ENCODE peak calls at places on chromosomes 7 and 10, in six cellular contexts. P is globus pallidus, R is fibroblast of gingiva, G is HCEC 1CT, T is mesenchymal stem cell, J is WERI-Rb-1. A is an unnamed sample.

GRCh38 chr10:65501259-65501658 is 1424.6 kb upstream of the LRRTM3 start:
- DNase-seq in P (no peak), R (no peak), G (no peak), T (no peak), J (no peak), A (no peak)

GRCh38 chr10:84291389-84291788 is 37.0 kb upstream of the CCSER2 start:
- DNase-seq in P (no peak), R (peak; percentile 35), G (peak; percentile 39), T (peak; percentile 80), J (no peak), A (no peak)

GRCh38 chr7:151565541-151565940 is 45.8 kb upstream of the RHEB start:
- DNase-seq in P (no peak), R (no peak), G (peak; percentile 45), T (peak; percentile 58), J (no peak), A (no peak)

GRCh38 chr10:35875281-35875680 is 233.2 kb upstream of the FZD8 start:
- DNase-seq in P (no peak), R (no peak), G (peak; percentile 13), T (peak; percentile 95), J (no peak), A (no peak)

GRCh38 chr7:2008936-2009540 is 223.7 kb downstream of the MAD1L1 start:
- DNase-seq in P (no peak), R (no peak), G (no peak), T (no peak), J (no peak), A (peak; percentile 15)

GRCh38 chr10:80530251-80530650 is 7.5 kb upstream of the SH2D4B start:
- DNase-seq in P (peak; percentile 59), R (peak; percentile 22), G (no peak), T (peak; percentile 47), J (no peak), A (no peak)

GRCh38 chr10:108523016-108523415 is 1358.5 kb upstream of the SORCS1 start:
- DNase-seq in P (no peak), R (no peak), G (no peak), T (no peak), J (no peak), A (no peak)

GRCh38 chr7:138499340-138499739 is 39.3 kb downstream of the TRIM24 start:
- DNase-seq in P (no peak), R (no peak), G (no peak), T (no peak), J (peak; percentile 55), A (peak; percentile 56)

GRCh38 chr7:130909161-130909836 is 175.3 kb upstream of the KLF14 start:
- DNase-seq in P (no peak), R (no peak), G (peak; percentile 48), T (no peak), J (no peak), A (no peak)

GRCh38 chr7:36128448-36129047 is 24.5 kb upstream of the EEPD1 start:
- DNase-seq in P (peak; percentile 43), R (peak; percentile 86), G (peak; percentile 90), T (peak; percentile 89), J (no peak), A (no peak)

GRCh38 chr7:157678503-157678902 is 341.7 kb downstream of the DNAJB6 start:
- DNase-seq in P (no peak), R (no peak), G (no peak), T (no peak), J (no peak), A (no peak)

GRCh38 chr7:2477447-2478386 is 1.5 kb upstream of the GRIFIN start:
- DNase-seq in P (peak; percentile 49), R (peak; percentile 45), G (peak; percentile 54), T (peak; percentile 59), J (peak; percentile 79), A (peak; percentile 84)

GRCh38 chr7:36870625-36871354 is 146.5 kb upstream of the AOAH start:
- DNase-seq in P (no peak), R (no peak), G (no peak), T (no peak), J (no peak), A (no peak)

GRCh38 chr10:59830601-59831259 is 75.6 kb downstream of the CCDC6 start:
- DNase-seq in P (peak; percentile 49), R (peak; percentile 52), G (peak; percentile 42), T (peak; percentile 61), J (peak; percentile 64), A (peak; percentile 63)

GRCh38 chr7:134140889-134141867 is 14.0 kb downstream of the LRGUK start:
- DNase-seq in P (peak; percentile 73), R (peak; percentile 53), G (peak; percentile 47), T (peak; percentile 54), J (peak; percentile 75), A (peak; percentile 83)

GRCh38 chr10:16948335-16948734 is 131.1 kb upstream of the RSU1 start:
- DNase-seq in P (no peak), R (no peak), G (no peak), T (no peak), J (no peak), A (no peak)

GRCh38 chr10:119831656-119832055 is 41.0 kb downstream of the MCMBP start:
- DNase-seq in P (peak; percentile 48), R (no peak), G (no peak), T (no peak), J (no peak), A (no peak)

GRCh38 chr10:72574636-72575035 is 51.2 kb downstream of the MICU1 start:
- DNase-seq in P (peak; percentile 70), R (no peak), G (no peak), T (no peak), J (peak; percentile 9), A (no peak)

GRCh38 chr10:73601486-73601921 is 10.4 kb upstream of the USP54 start:
- DNase-seq in P (no peak), R (no peak), G (peak; percentile 3), T (no peak), J (no peak), A (no peak)

GRCh38 chr7:130394421-130395188 is 14.3 kb downstream of the CPA1 start:
- DNase-seq in P (no peak), R (no peak), G (no peak), T (no peak), J (no peak), A (no peak)